ENCODE peak calls at places on chromosomes 4 and X, in seven cellular contexts. N is tibial artery, P is OCI-LY7, W is uterus, T is DND-41, V is adrenal gland, U is psoas muscle. D is an unnamed sample. For H3K4me1, the result is how much of the 10 kb centered on the place peaks cover.

GRCh38 chr4:13386405-13387107 is 97.6 kb downstream of the RAB28 start:
- DNase-seq in N (no peak), P (no peak), W (no peak), T (no peak), V (no peak), U (no peak), D (no peak)

GRCh38 chrX:39772057-39772832 is 325.5 kb downstream of the BCOR start:
- DNase-seq in N (no peak), P (no peak), W (no peak), T (no peak), V (peak), U (no peak), D (no peak)

GRCh38 chr4:160580581-160580980 is 1477.7 kb downstream of the RAPGEF2 start:
- DNase-seq in N (no peak), P (no peak), W (no peak), T (no peak), V (no peak), U (no peak), D (no peak)

GRCh38 chrX:154458954-154459829 is 1.1 kb downstream of the PLXNA3 start:
- DNase-seq in N (peak), P (peak), W (no peak), T (peak), V (peak), U (no peak), D (peak)

GRCh38 chr4:24105183-24106039 is 215.6 kb upstream of the PPARGC1A start:
- DNase-seq in N (no peak), P (no peak), W (no peak), T (no peak), V (no peak), U (peak), D (no peak)

GRCh38 chrX:154123241-154124219 is 20.5 kb upstream of the OPN1LW start:
- DNase-seq in N (no peak), P (peak), W (no peak), T (no peak), V (no peak), U (no peak), D (no peak)

GRCh38 chrX:41026326-41027136 is 58.7 kb upstream of the USP9X start:
- DNase-seq in N (no peak), P (no peak), W (no peak), T (no peak), V (no peak), U (no peak), D (no peak)

GRCh38 chr4:98150092-98150761 is 7.0 kb upstream of the STPG2 start:
- DNase-seq in N (no peak), P (no peak), W (no peak), T (no peak), V (no peak), U (no peak), D (no peak)

GRCh38 chrX:107537815-107538214 is 88.4 kb downstream of the FRMPD3 start:
- DNase-seq in N (no peak), P (peak), W (no peak), T (peak), V (peak), U (no peak), D (no peak)

GRCh38 chr4:20431422-20432014 is 179.8 kb downstream of the SLIT2 start:
- DNase-seq in N (no peak), P (no peak), W (peak), T (no peak), V (no peak), U (no peak), D (no peak)

GRCh38 chr4:143782521-143782920 is 82.0 kb upstream of the FREM3 start:
- DNase-seq in N (no peak), P (no peak), W (no peak), T (no peak), V (no peak), U (no peak), D (no peak)

GRCh38 chrX:48466696-48467095 is 3.4 kb downstream of the SLC38A5 start:
- DNase-seq in N (no peak), P (no peak), W (no peak), T (peak), V (no peak), U (no peak), D (no peak)

GRCh38 chr4:20592666-20593065 is 107.6 kb upstream of the PACRGL start:
- DNase-seq in N (no peak), P (no peak), W (no peak), T (no peak), V (no peak), U (no peak), D (no peak)

GRCh38 chrX:130120746-130121504 is 10.6 kb upstream of the ELF4 start:
- DNase-seq in N (peak), P (peak), W (peak), T (peak), V (peak), U (peak), D (peak)

GRCh38 chrX:130121505-130121800 is 11.2 kb upstream of the ELF4 start:
- DNase-seq in N (no peak), P (no peak), W (no peak), T (no peak), V (no peak), U (no peak), D (no peak)

GRCh38 chrX:130124577-130124976 is 14.3 kb upstream of the ELF4 start:
- DNase-seq in N (no peak), P (no peak), W (no peak), T (no peak), V (no peak), U (no peak), D (no peak)

GRCh38 chrX:130120321-130120731 is 10.0 kb upstream of the ELF4 start:
- DNase-seq in N (no peak), P (peak), W (no peak), T (no peak), V (no peak), U (no peak), D (peak)

GRCh38 chrX:130125090-130125489 is 14.8 kb upstream of the ELF4 start:
- DNase-seq in N (peak), P (no peak), W (peak), T (no peak), V (no peak), U (peak), D (peak)
- H3K27ac ChIP-seq in N (peak), P (no peak), W (peak), T (no peak), V (peak), U (peak), D (peak)

DNA sequence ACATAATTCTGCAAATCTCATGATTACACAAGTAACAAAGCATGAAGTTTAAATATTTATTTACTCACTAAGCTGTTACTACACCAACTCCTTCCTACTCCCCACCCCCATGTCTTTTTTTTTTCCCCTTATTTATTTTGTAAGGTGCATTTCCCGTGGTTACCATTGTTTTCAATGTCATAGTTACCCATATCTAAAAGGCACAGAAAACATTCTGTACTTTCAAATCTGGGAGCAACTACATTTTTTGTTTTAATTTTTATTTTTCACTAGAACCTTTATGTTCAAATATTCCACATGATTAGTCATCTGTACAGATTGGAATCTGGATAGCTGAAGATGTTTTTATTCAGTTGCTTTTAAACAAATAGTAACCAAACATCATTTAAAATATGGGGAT is 62.8 kb downstream of the PPP3CA start:
- DNase-seq in N (no peak), P (no peak), W (no peak), T (no peak), V (no peak), U (no peak), D (no peak)
- H3K4me3 ChIP-seq in N (no peak), P (no peak), W (no peak), T (no peak), V (no peak), U (no peak), D (no peak)

GRCh38 chr4:153028535-153028934 is 92.4 kb downstream of the FHDC1 start:
- DNase-seq in N (no peak), P (no peak), W (no peak), T (no peak), V (no peak), U (no peak), D (no peak)

GRCh38 chr4:153024466-153024865 is 88.3 kb downstream of the FHDC1 start:
- DNase-seq in N (no peak), P (no peak), W (no peak), T (no peak), V (no peak), U (no peak), D (no peak)

GRCh38 chr4:153027879-153028278 is 91.8 kb downstream of the FHDC1 start:
- DNase-seq in N (no peak), P (no peak), W (no peak), T (no peak), V (no peak), U (no peak), D (no peak)

GRCh38 chr4:153025402-153025801 is 89.3 kb downstream of the FHDC1 start:
- DNase-seq in N (no peak), P (no peak), W (no peak), T (no peak), V (no peak), U (no peak), D (no peak)

DNA sequence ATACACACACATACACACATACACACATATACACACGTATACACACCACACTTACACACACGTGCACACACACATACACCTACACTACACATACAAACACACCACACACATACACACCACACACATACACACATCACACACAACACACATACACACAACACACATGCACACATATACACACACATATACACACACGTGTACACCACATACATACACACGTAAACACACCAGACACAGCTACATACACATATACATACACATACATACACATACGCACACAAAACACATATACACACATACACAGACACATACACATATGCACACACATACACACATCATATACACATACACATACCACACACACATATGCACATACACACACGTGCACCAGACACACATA is 90.8 kb downstream of the FHDC1 start:
- DNase-seq in N (no peak), P (no peak), W (no peak), T (no peak), V (no peak), U (no peak), D (no peak)
- H3K4me1 ChIP-seq in N (under half), P (under half), W (under half), T (under half), V (under half), U (under half), D (under half)

GRCh38 chrX:13022926-13023325 is 21.5 kb downstream of the FAM9C start:
- DNase-seq in N (no peak), P (peak), W (no peak), T (no peak), V (no peak), U (no peak), D (no peak)
- H3K27ac ChIP-seq in N (no peak), P (no peak), W (no peak), T (no peak), V (no peak), U (no peak), D (no peak)

D was measured in heart left ventricle.